ENCODE peak calls at places on chromosomes 16 and 17, in eight cellular contexts. E, A, I, Z, S, P, O and C are unnamed samples.

GRCh38 chr17:67824735-67825626 is at the start of gene BPTF:
- DNase-seq in I (peak; percentile 88), S (peak; percentile 97), P (peak; percentile 97), O (peak; percentile 77), A (peak; percentile 89), E (peak; percentile 96), Z (peak; percentile 87), C (peak; percentile 81)

GRCh38 chr17:40356906-40357861 is 7.4 kb downstream of the GJD3 start:
- DNase-seq in Z (no peak), E (no peak), I (no peak), S (no peak), O (no peak), P (no peak), A (no peak), C (no peak)

GRCh38 chr17:57625957-57626356 is 119.1 kb downstream of the CCDC182 start:
- DNase-seq in A (no peak), E (no peak), O (no peak), P (no peak), I (no peak), Z (no peak), S (no peak), C (no peak)

GRCh38 chr16:88977028-88977844 is at the start of gene CBFA2T3:
- DNase-seq in Z (no peak), S (no peak), E (no peak), I (peak; percentile 38), P (peak; percentile 44), A (no peak), O (no peak), C (no peak)

GRCh38 chr16:67055712-67056487 is 27.0 kb downstream of the CBFB start:
- DNase-seq in A (no peak), O (no peak), I (peak; percentile 89), S (peak; percentile 97), P (no peak), E (peak; percentile 72), Z (no peak), C (peak; percentile 90)

GRCh38 chr16:27784351-27785306 is 234.7 kb downstream of the KATNIP start:
- DNase-seq in Z (no peak), P (no peak), O (no peak), I (no peak), S (no peak), A (no peak), E (no peak), C (no peak)

GRCh38 chr16:54546481-54546880 is 259.9 kb upstream of the IRX3 start:
- DNase-seq in P (peak; percentile 81), S (peak; percentile 36), E (no peak), O (no peak), I (no peak), A (no peak), Z (no peak), C (no peak)

GRCh38 chr17:8892338-8892690 is 24.8 kb upstream of the PIK3R6 start:
- DNase-seq in E (no peak), O (no peak), Z (no peak), S (peak; percentile 54), I (no peak), A (peak; percentile 60), P (no peak), C (no peak)

GRCh38 chr16:75264999-75265910 is 13.8 kb upstream of the BCAR1 start:
- DNase-seq in O (no peak), S (peak; percentile 68), Z (no peak), I (no peak), E (peak; percentile 64), P (peak; percentile 71), A (no peak), C (no peak)

GRCh38 chr17:19448341-19449268 is 37.6 kb downstream of the RNF112 start:
- DNase-seq in A (no peak), E (peak; percentile 86), Z (no peak), P (no peak), S (peak; percentile 95), O (no peak), I (peak; percentile 99), C (peak; percentile 53)

GRCh38 chr17:67239597-67239996 is 5.4 kb downstream of the HELZ start:
- DNase-seq in O (no peak), A (no peak), E (no peak), Z (no peak), S (peak; percentile 88), P (no peak), I (peak; percentile 49), C (no peak)

GRCh38 chr16:49986351-49987124 is 38.5 kb upstream of the CNEP1R1 start:
- DNase-seq in S (peak; percentile 13), E (peak; percentile 41), P (no peak), I (peak; percentile 68), A (no peak), Z (no peak), O (no peak), C (no peak)

GRCh38 chr17:61743766-61744165 is 119.6 kb downstream of the BRIP1 start:
- DNase-seq in E (no peak), O (no peak), I (no peak), A (no peak), S (no peak), Z (no peak), P (no peak), C (no peak)

GRCh38 chr16:24035127-24035842 is 199.5 kb downstream of the PRKCB start:
- DNase-seq in S (no peak), I (no peak), Z (no peak), O (no peak), A (no peak), P (no peak), E (no peak), C (no peak)

GRCh38 chr17:39684369-39685043 is 3.4 kb downstream of the PGAP3 start:
- DNase-seq in I (no peak), A (no peak), Z (no peak), E (no peak), P (no peak), O (no peak), S (no peak), C (no peak)

GRCh38 chr17:30997270-30997669 is 26.4 kb downstream of the RNF135 start:
- DNase-seq in O (no peak), A (no peak), E (no peak), P (no peak), I (no peak), S (no peak), Z (no peak), C (no peak)

GRCh38 chr16:84205976-84206691 is 15.2 kb downstream of the ADAD2 start:
- DNase-seq in E (no peak), A (no peak), S (no peak), I (no peak), P (no peak), Z (no peak), O (no peak), C (no peak)

GRCh38 chr16:4142268-4142667 is 26.0 kb upstream of the ADCY9 start:
- DNase-seq in E (no peak), I (no peak), S (peak; percentile 37), O (no peak), P (no peak), A (no peak), Z (no peak), C (no peak)

GRCh38 chr17:4739122-4740024 is at the start of the genes CXCL16 and ZMYND15:
- DNase-seq in A (peak; percentile 73), S (peak; percentile 74), E (peak; percentile 83), P (peak; percentile 74), I (peak; percentile 18), Z (peak; percentile 46), O (peak; percentile 30), C (peak; percentile 72)

GRCh38 chr17:79646721-79647455 is 36.0 kb upstream of the RBFOX3 start:
- DNase-seq in A (no peak), P (no peak), Z (no peak), S (no peak), E (peak; percentile 4), I (no peak), O (no peak), C (no peak)

GRCh38 chr17:38509772-38510423 is 81.6 kb downstream of the ARHGAP23 start:
- DNase-seq in Z (no peak), O (no peak), E (peak; percentile 29), P (no peak), A (no peak), I (peak; percentile 31), S (no peak), C (no peak)